ENCODE peak calls at places on chromosomes 2 and 18, in four cellular contexts. One of them, this sample, is unnamed.

GRCh38 chr2:227031379-227031778 is 132.6 kb downstream of the COL4A4 start:
- DNase-seq in activated T-cell treated with anti-CD3 and anti-CD28 coated beads for 1 hour: no peak
- DNase-seq in AG10803: no peak
- DNase-seq in lower lobe of right lung: no peak
- DNase-seq in this sample: no peak

GRCh38 chr2:20221169-20221938 is 3.6 kb downstream of the SDC1 start:
- DNase-seq in AG10803: peak; percentile 92
- DNase-seq in activated T-cell treated with anti-CD3 and anti-CD28 coated beads for 1 hour: no peak
- DNase-seq in lower lobe of right lung: no peak
- DNase-seq in this sample: no peak

GRCh38 chr2:42128731-42129486 is 40.2 kb upstream of the EML4 start:
- DNase-seq in activated T-cell treated with anti-CD3 and anti-CD28 coated beads for 1 hour: no peak
- DNase-seq in AG10803: peak; percentile 96
- DNase-seq in lower lobe of right lung: no peak
- DNase-seq in this sample: no peak

GRCh38 chr2:223054193-223054781 is 2.3 kb downstream of the KCNE4 start:
- DNase-seq in activated T-cell treated with anti-CD3 and anti-CD28 coated beads for 1 hour: no peak
- DNase-seq in lower lobe of right lung: no peak
- DNase-seq in AG10803: peak; percentile 95
- DNase-seq in this sample: no peak

GRCh38 chr18:56565596-56566355 is 72.6 kb downstream of the TXNL1 start:
- DNase-seq in AG10803: peak; percentile 99
- DNase-seq in activated T-cell treated with anti-CD3 and anti-CD28 coated beads for 1 hour: no peak
- DNase-seq in lower lobe of right lung: no peak
- DNase-seq in this sample: no peak

GRCh38 chr2:55856936-55857335 is 66.6 kb downstream of the EFEMP1 start:
- DNase-seq in AG10803: no peak
- DNase-seq in lower lobe of right lung: no peak
- DNase-seq in activated T-cell treated with anti-CD3 and anti-CD28 coated beads for 1 hour: no peak
- DNase-seq in this sample: no peak

GRCh38 chr2:131127076-131127475 is 21.9 kb downstream of the PLEKHB2 start:
- DNase-seq in lower lobe of right lung: no peak
- DNase-seq in activated T-cell treated with anti-CD3 and anti-CD28 coated beads for 1 hour: no peak
- DNase-seq in AG10803: no peak
- DNase-seq in this sample: no peak

GRCh38 chr2:190791347-190791982 is 89.2 kb upstream of the GLS start:
- DNase-seq in activated T-cell treated with anti-CD3 and anti-CD28 coated beads for 1 hour: no peak
- DNase-seq in AG10803: peak; percentile 71
- DNase-seq in lower lobe of right lung: no peak
- DNase-seq in this sample: no peak

GRCh38 chr2:239264838-239265651 is 135.8 kb downstream of the HDAC4 start:
- DNase-seq in AG10803: peak; percentile 67
- DNase-seq in lower lobe of right lung: no peak
- DNase-seq in activated T-cell treated with anti-CD3 and anti-CD28 coated beads for 1 hour: peak; percentile 42
- DNase-seq in this sample: no peak

GRCh38 chr2:154709215-154709614 is 10.7 kb downstream of the KCNJ3 start:
- DNase-seq in AG10803: no peak
- DNase-seq in activated T-cell treated with anti-CD3 and anti-CD28 coated beads for 1 hour: no peak
- DNase-seq in lower lobe of right lung: no peak
- DNase-seq in this sample: no peak

GRCh38 chr2:88919087-88919738 is 227.7 kb downstream of the RPIA start:
- DNase-seq in lower lobe of right lung: no peak
- DNase-seq in activated T-cell treated with anti-CD3 and anti-CD28 coated beads for 1 hour: no peak
- DNase-seq in AG10803: peak; percentile 28
- DNase-seq in this sample: no peak

GRCh38 chr2:12335185-12335584 is 381.6 kb upstream of the TRIB2 start:
- DNase-seq in AG10803: no peak
- DNase-seq in lower lobe of right lung: no peak
- DNase-seq in activated T-cell treated with anti-CD3 and anti-CD28 coated beads for 1 hour: no peak
- DNase-seq in this sample: no peak

GRCh38 chr18:8749492-8749891 is 44.1 kb downstream of the MTCL1 start:
- DNase-seq in activated T-cell treated with anti-CD3 and anti-CD28 coated beads for 1 hour: no peak
- DNase-seq in AG10803: no peak
- DNase-seq in lower lobe of right lung: no peak
- DNase-seq in this sample: no peak

GRCh38 chr18:22674300-22674699 is 256.6 kb upstream of the CTAGE1 start:
- DNase-seq in lower lobe of right lung: no peak
- DNase-seq in activated T-cell treated with anti-CD3 and anti-CD28 coated beads for 1 hour: no peak
- DNase-seq in AG10803: peak; percentile 92
- DNase-seq in this sample: no peak

GRCh38 chr18:74251297-74252031 is 40.3 kb downstream of the CYB5A start:
- DNase-seq in activated T-cell treated with anti-CD3 and anti-CD28 coated beads for 1 hour: no peak
- DNase-seq in AG10803: peak; percentile 79
- DNase-seq in lower lobe of right lung: no peak
- DNase-seq in this sample: no peak

GRCh38 chr2:26735883-26736588 is 28.0 kb upstream of the SLC35F6 start:
- DNase-seq in AG10803: no peak
- DNase-seq in activated T-cell treated with anti-CD3 and anti-CD28 coated beads for 1 hour: no peak
- DNase-seq in lower lobe of right lung: no peak
- DNase-seq in this sample: no peak

GRCh38 chr18:80009661-80010550 is 21.5 kb upstream of the TXNL4A start:
- DNase-seq in activated T-cell treated with anti-CD3 and anti-CD28 coated beads for 1 hour: no peak
- DNase-seq in lower lobe of right lung: no peak
- DNase-seq in AG10803: peak; percentile 97
- DNase-seq in this sample: no peak

GRCh38 chr2:111678651-111679050 is 205.3 kb downstream of the ANAPC1 start:
- DNase-seq in AG10803: no peak
- DNase-seq in lower lobe of right lung: no peak
- DNase-seq in activated T-cell treated with anti-CD3 and anti-CD28 coated beads for 1 hour: no peak
- DNase-seq in this sample: no peak

GRCh38 chr2:107525420-107525819 is 301.3 kb upstream of the RGPD4 start:
- DNase-seq in lower lobe of right lung: no peak
- DNase-seq in AG10803: peak; percentile 24
- DNase-seq in activated T-cell treated with anti-CD3 and anti-CD28 coated beads for 1 hour: no peak
- DNase-seq in this sample: no peak

GRCh38 chr2:208182835-208183234 is 7.0 kb downstream of the C2orf80 start:
- DNase-seq in lower lobe of right lung: no peak
- DNase-seq in activated T-cell treated with anti-CD3 and anti-CD28 coated beads for 1 hour: no peak
- DNase-seq in AG10803: no peak
- DNase-seq in this sample: no peak

GRCh38 chr18:43919565-43919964 is 642.3 kb upstream of the SYT4 start:
- DNase-seq in activated T-cell treated with anti-CD3 and anti-CD28 coated beads for 1 hour: no peak
- DNase-seq in lower lobe of right lung: no peak
- DNase-seq in AG10803: no peak
- DNase-seq in this sample: peak; percentile 6

GRCh38 chr2:16287831-16288230 is 347.5 kb downstream of the MYCN start:
- DNase-seq in AG10803: no peak
- DNase-seq in lower lobe of right lung: no peak
- DNase-seq in activated T-cell treated with anti-CD3 and anti-CD28 coated beads for 1 hour: no peak
- DNase-seq in this sample: no peak

GRCh38 chr2:109409347-109410020 is 204.3 kb downstream of the SEPTIN10 start:
- DNase-seq in lower lobe of right lung: no peak
- DNase-seq in AG10803: no peak
- DNase-seq in activated T-cell treated with anti-CD3 and anti-CD28 coated beads for 1 hour: no peak
- DNase-seq in this sample: no peak

GRCh38 chr18:36862182-36862581 is 33.3 kb downstream of the KIAA1328 start:
- DNase-seq in activated T-cell treated with anti-CD3 and anti-CD28 coated beads for 1 hour: no peak
- DNase-seq in AG10803: no peak
- DNase-seq in lower lobe of right lung: no peak
- DNase-seq in this sample: no peak

GRCh38 chr2:156437272-156437671 is 1.1 kb downstream of the GPD2 start:
- DNase-seq in AG10803: peak; percentile 67
- DNase-seq in activated T-cell treated with anti-CD3 and anti-CD28 coated beads for 1 hour: no peak
- DNase-seq in lower lobe of right lung: peak; percentile 54
- DNase-seq in this sample: no peak

GRCh38 chr2:38178142-38178541 is 102.2 kb upstream of the CYP1B1 start:
- DNase-seq in AG10803: peak; percentile 88
- DNase-seq in activated T-cell treated with anti-CD3 and anti-CD28 coated beads for 1 hour: no peak
- DNase-seq in lower lobe of right lung: peak; percentile 56
- DNase-seq in this sample: no peak

GRCh38 chr2:99682280-99683060 is 192.7 kb upstream of the REV1 start:
- DNase-seq in AG10803: peak; percentile 82
- DNase-seq in activated T-cell treated with anti-CD3 and anti-CD28 coated beads for 1 hour: no peak
- DNase-seq in lower lobe of right lung: no peak
- DNase-seq in this sample: no peak

GRCh38 chr2:25685741-25686140 is 12.4 kb upstream of the DTNB start:
- DNase-seq in AG10803: no peak
- DNase-seq in lower lobe of right lung: no peak
- DNase-seq in activated T-cell treated with anti-CD3 and anti-CD28 coated beads for 1 hour: no peak
- DNase-seq in this sample: no peak

GRCh38 chr2:236579746-236580315 is 10.2 kb downstream of the ACKR3 start:
- DNase-seq in activated T-cell treated with anti-CD3 and anti-CD28 coated beads for 1 hour: no peak
- DNase-seq in AG10803: no peak
- DNase-seq in lower lobe of right lung: no peak
- DNase-seq in this sample: no peak

GRCh38 chr2:56230171-56230570 is 46.4 kb downstream of the CCDC85A start:
- DNase-seq in lower lobe of right lung: no peak
- DNase-seq in activated T-cell treated with anti-CD3 and anti-CD28 coated beads for 1 hour: no peak
- DNase-seq in AG10803: peak; percentile 53
- DNase-seq in this sample: no peak

GRCh38 chr2:152825834-152826233 is 107.4 kb downstream of the ARL6IP6 start:
- DNase-seq in activated T-cell treated with anti-CD3 and anti-CD28 coated beads for 1 hour: no peak
- DNase-seq in AG10803: peak; percentile 93
- DNase-seq in lower lobe of right lung: no peak
- DNase-seq in this sample: no peak

GRCh38 chr2:169910109-169910799 is 83.0 kb downstream of the UBR3 start:
- DNase-seq in activated T-cell treated with anti-CD3 and anti-CD28 coated beads for 1 hour: no peak
- DNase-seq in AG10803: no peak
- DNase-seq in lower lobe of right lung: no peak
- DNase-seq in this sample: no peak

This sample was measured in NCI-H1105.